ENCODE peak calls at places on chromosomes 11 and 22, in eight cellular contexts. J, E, N, D, Z, U, Y and X are unnamed samples.

GRCh38 chr11:108008656-108009496 is at the start of gene CUL5:
- DNase-seq in U (peak), D (peak), Y (peak), E (peak), N (peak), J (peak), Z (peak), X (peak)

GRCh38 chr22:50304528-50305392 is 2.7 kb downstream of the PLXNB2 start:
- DNase-seq in U (peak), N (peak), Z (peak), D (peak), E (no peak), Y (peak), J (no peak), X (no peak)

GRCh38 chr11:96054870-96055705 is 131.2 kb upstream of the MTMR2 start:
- DNase-seq in D (no peak), N (no peak), J (no peak), E (no peak), Z (no peak), U (no peak), Y (peak), X (no peak)

GRCh38 chr11:119491753-119492455 is 68.9 kb upstream of the THY1 start:
- DNase-seq in Y (peak), D (no peak), J (no peak), U (no peak), Z (no peak), E (peak), N (no peak), X (no peak)

GRCh38 chr11:75145196-75145971 is 5.5 kb upstream of the SLCO2B1 start:
- DNase-seq in U (no peak), Z (no peak), Y (no peak), J (no peak), D (no peak), E (no peak), N (no peak), X (no peak)

GRCh38 chr11:109853156-109853776 is 239.9 kb upstream of the ZC3H12C start:
- DNase-seq in Y (peak), U (no peak), E (no peak), N (no peak), D (no peak), J (no peak), Z (peak), X (no peak)

GRCh38 chr22:40612291-40612740 is 24.2 kb downstream of the MRTFA start:
- DNase-seq in J (no peak), N (no peak), D (no peak), U (no peak), Z (no peak), Y (peak), E (no peak), X (no peak)

GRCh38 chr11:9109858-9110731 is 18.7 kb upstream of the SCUBE2 start:
- DNase-seq in J (no peak), Z (no peak), E (no peak), Y (peak), U (no peak), D (no peak), N (no peak), X (no peak)

GRCh38 chr11:87290304-87290922 is 252.7 kb downstream of the TMEM135 start:
- DNase-seq in U (no peak), E (no peak), J (no peak), D (no peak), Z (no peak), N (no peak), Y (peak), X (no peak)

GRCh38 chr11:45736424-45736823 is 68.5 kb upstream of the SLC35C1 start:
- DNase-seq in Z (no peak), J (no peak), E (no peak), N (no peak), Y (peak), U (no peak), D (no peak), X (no peak)

GRCh38 chr22:28594784-28595324 is 84.8 kb downstream of the TTC28 start:
- DNase-seq in D (no peak), Z (no peak), J (no peak), U (no peak), E (no peak), Y (peak), N (no peak), X (no peak)

GRCh38 chr22:42340695-42341383 is 70.4 kb upstream of the TCF20 start:
- DNase-seq in Y (no peak), E (no peak), Z (no peak), J (no peak), N (no peak), D (no peak), U (no peak), X (no peak)

GRCh38 chr11:15800121-15800800 is 556.1 kb downstream of the SOX6 start:
- DNase-seq in U (no peak), Y (peak), J (no peak), Z (peak), D (no peak), N (no peak), E (no peak), X (no peak)

GRCh38 chr22:20128902-20129746 is 2.5 kb upstream of the ZDHHC8 start:
- DNase-seq in Z (peak), U (no peak), E (no peak), D (no peak), N (no peak), J (peak), Y (peak), X (peak)

GRCh38 chr11:32131321-32131720 is 40.4 kb downstream of the RCN1 start:
- DNase-seq in U (no peak), D (no peak), E (no peak), Z (no peak), Y (no peak), N (no peak), J (no peak), X (no peak)

GRCh38 chr11:36013950-36014349 is 70.1 kb downstream of the LDLRAD3 start:
- DNase-seq in U (no peak), J (no peak), Y (peak), N (no peak), Z (no peak), E (no peak), D (no peak), X (no peak)

GRCh38 chr11:73710964-73711363 is 49.9 kb downstream of the RAB6A start:
- DNase-seq in D (no peak), Z (no peak), Y (no peak), J (no peak), E (no peak), U (no peak), N (no peak), X (no peak)

GRCh38 chr11:65279713-65280459 is 18.1 kb downstream of the POLA2 start:
- DNase-seq in E (no peak), U (no peak), Z (no peak), Y (peak), D (no peak), J (peak), N (no peak), X (no peak)

GRCh38 chr11:94303884-94304459 is 408 bp upstream of the IZUMO1R start:
- DNase-seq in Y (no peak), U (no peak), D (no peak), E (no peak), Z (no peak), J (no peak), N (no peak), X (no peak)

GRCh38 chr11:43556892-43557291 is 123.6 kb upstream of the HSD17B12 start:
- DNase-seq in Z (no peak), D (no peak), E (no peak), U (no peak), N (no peak), Y (no peak), J (no peak), X (no peak)

GRCh38 chr11:71190551-71190950 is 61.8 kb downstream of the SHANK2 start:
- DNase-seq in J (no peak), U (no peak), D (peak), N (no peak), E (peak), Z (no peak), Y (no peak), X (no peak)

GRCh38 chr22:39622881-39623367 is 52.4 kb downstream of the CACNA1I start:
- DNase-seq in N (no peak), J (peak), U (no peak), E (no peak), Y (peak), D (peak), Z (peak), X (peak)

GRCh38 chr22:26259510-26259909 is 90.2 kb downstream of the SEZ6L start:
- DNase-seq in E (no peak), J (no peak), Z (peak), U (no peak), N (no peak), D (no peak), Y (peak), X (no peak)

GRCh38 chr11:101920992-101921391 is 4.7 kb upstream of the ANGPTL5 start:
- DNase-seq in N (no peak), Y (no peak), D (no peak), J (no peak), E (no peak), U (no peak), Z (no peak), X (no peak)

GRCh38 chr11:76335827-76336226 is 45.1 kb downstream of the THAP12 start:
- DNase-seq in E (no peak), N (no peak), Y (no peak), Z (no peak), U (no peak), D (no peak), J (no peak), X (no peak)